ENCODE peak calls at places on chromosomes 2 and 18, in ten cellular contexts. M is heart left ventricle, E is gastrocnemius medialis, N is IMR-90, A is GM12878, R is HCT116, S is upper lobe of left lung, J is K562, K is HepG2, P is A549. D is an unnamed sample.

GRCh38 chr2:169082995-169083394 is 13.6 kb downstream of the DHRS9 start:
- ATAC-seq in P (no peak), E (no peak), A (peak), M (no peak), N (no peak), K (no peak), J (no peak), R (no peak), S (peak), D (no peak)

GRCh38 chr2:26189751-26190150 is 16.9 kb downstream of the GAREM2 start:
- ATAC-seq in S (no peak), K (no peak), J (no peak), R (no peak), A (no peak), N (no peak), M (no peak), P (no peak), E (no peak), D (no peak)

GRCh38 chr2:159153063-159153462 is 133.4 kb downstream of the WDSUB1 start:
- ATAC-seq in M (peak), P (no peak), A (no peak), R (no peak), S (no peak), N (no peak), E (no peak), J (no peak), K (no peak), D (no peak)

GRCh38 chr2:239145106-239145505 is 255.7 kb downstream of the HDAC4 start:
- ATAC-seq in M (no peak), J (no peak), K (peak), N (no peak), R (peak), A (no peak), P (peak), E (no peak), S (no peak), D (no peak)

GRCh38 chr2:233917146-233917545 is at the start of gene TRPM8:
- ATAC-seq in R (no peak), S (no peak), A (no peak), N (no peak), M (no peak), K (no peak), J (no peak), P (no peak), E (no peak), D (no peak)

GRCh38 chr2:156810094-156810493 is 373.9 kb downstream of the GPD2 start:
- ATAC-seq in M (no peak), S (no peak), E (no peak), P (no peak), N (no peak), A (no peak), K (no peak), J (no peak), R (no peak), D (no peak)

GRCh38 chr2:199979841-199980628 is 24.7 kb downstream of the MAIP1 start:
- ATAC-seq in J (peak), K (peak), R (peak), E (peak), P (peak), N (peak), M (peak), S (peak), A (peak), D (peak)

GRCh38 chr2:149258531-149258930 is 71.9 kb upstream of the LYPD6 start:
- ATAC-seq in N (no peak), M (no peak), E (no peak), P (no peak), K (no peak), R (peak), S (no peak), A (no peak), J (no peak), D (no peak)

GRCh38 chr2:30759481-30759880 is 47.8 kb downstream of the CAPN13 start:
- ATAC-seq in M (no peak), J (no peak), K (peak), P (no peak), E (no peak), S (no peak), R (no peak), N (no peak), A (no peak), D (no peak)

GRCh38 chr2:105557021-105557420 is 158.2 kb upstream of the FHL2 start:
- ATAC-seq in R (no peak), N (no peak), K (no peak), E (no peak), A (no peak), J (no peak), M (peak), S (peak), P (no peak), D (no peak)

GRCh38 chr2:207008105-207008990 is 69.0 kb downstream of the CPO start:
- ATAC-seq in P (peak), M (no peak), R (peak), J (no peak), A (no peak), S (no peak), N (no peak), K (no peak), E (no peak), D (no peak)

GRCh38 chr18:446941-447560 is 53.5 kb downstream of the COLEC12 start:
- ATAC-seq in E (no peak), K (no peak), R (no peak), A (no peak), J (no peak), P (no peak), M (peak), S (peak), N (peak), D (peak)

GRCh38 chr18:62768172-62768943 is 53.0 kb downstream of the PHLPP1 start:
- ATAC-seq in S (no peak), M (no peak), J (no peak), R (no peak), N (no peak), K (no peak), A (no peak), E (no peak), P (no peak), D (no peak)

GRCh38 chr2:74778381-74779371 is 55.3 kb upstream of the HK2 start:
- ATAC-seq in R (peak), J (peak), P (peak), N (peak), S (peak), M (no peak), K (peak), A (peak), E (no peak), D (peak)

GRCh38 chr18:53702480-53702879 is 522.0 kb downstream of the MBD2 start:
- ATAC-seq in J (no peak), K (no peak), R (no peak), N (no peak), M (no peak), E (no peak), P (no peak), S (no peak), A (no peak), D (no peak)

GRCh38 chr2:75238670-75239330 is 39.5 kb upstream of the TACR1 start:
- ATAC-seq in R (no peak), J (no peak), S (no peak), N (peak), P (peak), E (no peak), A (no peak), M (no peak), K (no peak), D (no peak)

GRCh38 chr2:143392358-143392757 is 263.1 kb downstream of the ARHGAP15 start:
- ATAC-seq in M (no peak), S (no peak), E (no peak), K (no peak), R (no peak), A (no peak), P (no peak), N (no peak), J (no peak), D (no peak)

GRCh38 chr2:20670315-20671035 is 3.5 kb downstream of the GDF7 start:
- ATAC-seq in M (no peak), S (no peak), R (no peak), N (no peak), K (no peak), J (no peak), A (no peak), P (no peak), E (no peak), D (no peak)

GRCh38 chr18:7370375-7370774 is 139.5 kb downstream of the LRRC30 start:
- ATAC-seq in J (no peak), E (peak), P (no peak), K (no peak), N (no peak), A (no peak), S (peak), M (peak), R (no peak), D (peak)

GRCh38 chr2:32993140-32993539 is 46.4 kb downstream of the LTBP1 start:
- ATAC-seq in A (no peak), P (no peak), J (no peak), S (no peak), R (no peak), M (no peak), K (no peak), E (no peak), N (no peak), D (no peak)

GRCh38 chr2:120749506-120750431 is 14.1 kb downstream of the GLI2 start:
- ATAC-seq in E (peak), R (no peak), A (no peak), N (peak), M (peak), P (peak), K (no peak), S (no peak), J (peak), D (no peak)

GRCh38 chr2:20447437-20448245 is 767 bp downstream of the RHOB start:
- ATAC-seq in A (no peak), P (peak), M (peak), R (peak), J (no peak), E (peak), S (peak), K (peak), N (peak), D (no peak)

GRCh38 chr18:32072321-32072720 is 19.4 kb upstream of the RNF138 start:
- ATAC-seq in R (no peak), J (peak), N (no peak), P (peak), E (no peak), S (no peak), K (no peak), M (no peak), A (peak), D (no peak)

GRCh38 chr18:3059272-3059671 is 46.3 kb upstream of the LPIN2 start:
- ATAC-seq in A (peak), P (no peak), M (no peak), R (no peak), J (no peak), S (no peak), E (no peak), K (no peak), N (no peak), D (no peak)

GRCh38 chr2:148546270-148546669 is 98.3 kb upstream of the EPC2 start:
- ATAC-seq in S (peak), R (no peak), K (no peak), N (no peak), E (no peak), J (no peak), P (no peak), M (no peak), A (no peak), D (no peak)

GRCh38 chr2:85765081-85765731 is 11.4 kb downstream of the ATOH8 start:
- ATAC-seq in A (no peak), M (no peak), K (no peak), N (no peak), P (no peak), E (no peak), J (no peak), R (no peak), S (no peak), D (no peak)

GRCh38 chr18:35968278-35968880 is 4.1 kb upstream of the RMP24 start:
- ATAC-seq in K (no peak), J (no peak), A (no peak), S (no peak), R (no peak), N (no peak), P (no peak), E (no peak), M (no peak), D (no peak)

GRCh38 chr18:3040881-3041280 is 27.9 kb upstream of the LPIN2 start:
- ATAC-seq in M (no peak), A (no peak), E (no peak), J (no peak), N (no peak), S (no peak), P (no peak), R (no peak), K (no peak), D (no peak)

GRCh38 chr2:20008703-20009102 is 3.8 kb downstream of the MATN3 start:
- ATAC-seq in A (no peak), J (no peak), M (no peak), S (no peak), K (peak), R (no peak), P (peak), E (no peak), N (no peak), D (no peak)

GRCh38 chr2:189534854-189535253 is 45.7 kb downstream of the SLC40A1 start:
- ATAC-seq in R (no peak), P (peak), J (no peak), S (peak), K (peak), E (peak), A (no peak), N (peak), M (peak), D (peak)

GRCh38 chr2:175168564-175168945 is 552 bp upstream of the ATF2 start:
- ATAC-seq in E (no peak), P (no peak), S (peak), J (peak), A (peak), R (peak), K (no peak), M (no peak), N (peak), D (no peak)
- TF ChIP-seq POLR2A in E (peak), P (peak), S (no peak), J (peak), A (no peak), R (no peak), K (peak), M (no peak), N (no peak), D (peak)

DNA sequence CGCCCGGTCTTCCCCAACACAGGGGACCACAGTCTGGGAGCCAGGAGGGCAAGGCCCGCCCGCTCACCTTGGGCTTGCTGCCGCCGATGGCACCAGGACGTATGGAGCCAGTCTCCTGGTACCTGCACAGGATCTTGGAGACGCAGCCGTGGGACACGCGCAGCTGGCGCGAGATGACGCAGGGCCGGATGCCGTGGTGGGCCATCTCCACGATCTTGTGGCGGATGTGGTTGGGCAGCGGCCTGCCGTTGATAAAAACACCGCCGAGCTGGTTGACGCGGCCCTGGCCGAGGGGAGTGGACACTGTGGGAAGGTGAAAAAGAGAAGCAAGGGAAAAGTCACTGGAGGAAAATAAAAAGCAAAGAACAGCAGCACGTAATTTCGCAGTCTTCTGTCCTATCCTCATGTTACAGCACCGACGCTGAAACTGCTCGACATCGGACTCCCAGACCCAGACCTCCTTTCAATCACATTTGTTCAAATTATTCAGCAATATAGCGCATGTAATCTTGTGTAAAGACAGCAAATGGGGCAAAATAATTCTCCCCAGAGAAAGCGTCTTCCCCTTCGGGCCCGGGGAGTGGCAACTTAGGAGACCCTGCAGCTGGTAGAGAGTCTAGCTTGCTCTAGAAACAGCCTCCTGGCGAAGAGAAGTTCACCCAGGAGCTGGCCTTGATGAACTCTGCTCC is 1.7 kb downstream of the PAX3 start:
- ATAC-seq in E (no peak), A (no peak), K (no peak), S (no peak), R (no peak), N (no peak), P (no peak), M (no peak), J (no peak), D (no peak)
- TF ChIP-seq POLR2A in E (no peak), A (no peak), K (no peak), S (no peak), R (no peak), N (no peak), P (no peak), M (no peak), J (no peak), D (no peak)

DNA sequence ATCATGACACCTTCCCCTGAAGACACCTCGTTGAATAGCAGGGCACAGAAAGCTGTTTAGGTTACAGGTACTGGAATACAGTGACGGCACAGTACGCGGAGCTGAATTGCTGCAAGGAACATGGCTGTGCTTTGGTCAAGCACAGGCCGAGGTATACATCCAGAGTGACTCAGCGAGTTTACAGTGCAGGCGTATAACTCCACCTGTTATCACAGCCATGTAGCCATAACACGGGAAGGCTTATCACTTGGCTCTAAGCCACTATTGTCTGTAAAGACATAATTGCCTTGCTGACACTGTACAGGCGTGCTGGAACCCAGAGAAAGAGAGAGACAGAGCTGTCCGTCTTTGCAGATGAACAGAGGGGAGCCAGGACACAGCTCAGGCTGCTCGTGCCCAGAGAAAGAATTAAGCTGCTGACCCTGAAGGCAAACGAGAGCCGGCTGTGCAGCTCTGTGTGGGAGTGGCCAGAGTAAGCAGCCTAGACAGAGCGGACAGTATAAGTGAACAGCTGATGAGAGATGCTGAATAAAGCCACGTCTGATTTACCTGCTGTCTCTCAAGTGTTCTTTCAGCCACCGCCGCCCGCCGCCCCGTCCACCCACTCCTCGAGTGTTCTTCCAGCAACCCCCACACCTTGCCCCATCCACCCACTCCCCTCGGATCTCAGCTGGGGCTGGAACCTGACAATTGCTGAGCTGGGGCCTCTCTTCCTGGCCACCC is 87.3 kb upstream of the PPP1CB start:
- ATAC-seq in K (peak), R (no peak), M (peak), S (peak), E (no peak), N (peak), A (no peak), P (peak), J (peak), D (peak)
- TF ChIP-seq POLR2A in K (no peak), R (no peak), M (no peak), S (no peak), E (no peak), N (no peak), A (no peak), P (no peak), J (no peak), D (peak)

GRCh38 chr2:151262629-151263028 is 966 bp upstream of the RBM43 start:
- ATAC-seq in M (no peak), P (no peak), A (no peak), R (no peak), J (no peak), S (no peak), N (no peak), K (no peak), E (no peak), D (no peak)

GRCh38 chr2:151260492-151261239 is 997 bp downstream of the RBM43 start:
- ATAC-seq in M (peak), A (no peak), P (no peak), J (peak), R (no peak), K (no peak), E (peak), S (no peak), N (no peak), D (no peak)

GRCh38 chr2:151261977-151262291 is 271 bp upstream of the RBM43 start:
- ATAC-seq in R (no peak), K (no peak), S (no peak), N (no peak), M (no peak), A (no peak), J (no peak), P (no peak), E (no peak), D (no peak)

GRCh38 chr2:151264157-151264835 is 2.6 kb upstream of the RBM43 start:
- ATAC-seq in M (no peak), R (no peak), A (no peak), J (no peak), S (no peak), E (no peak), N (no peak), P (no peak), K (peak), D (no peak)

GRCh38 chr2:151261240-151261976 is at the start of gene RBM43:
- ATAC-seq in J (peak), M (peak), P (peak), A (peak), E (peak), N (peak), R (peak), K (peak), S (peak), D (peak)
- TF ChIP-seq POLR2A in J (peak), M (no peak), P (peak), A (peak), E (no peak), N (peak), R (no peak), K (peak), S (no peak), D (no peak)

DNA sequence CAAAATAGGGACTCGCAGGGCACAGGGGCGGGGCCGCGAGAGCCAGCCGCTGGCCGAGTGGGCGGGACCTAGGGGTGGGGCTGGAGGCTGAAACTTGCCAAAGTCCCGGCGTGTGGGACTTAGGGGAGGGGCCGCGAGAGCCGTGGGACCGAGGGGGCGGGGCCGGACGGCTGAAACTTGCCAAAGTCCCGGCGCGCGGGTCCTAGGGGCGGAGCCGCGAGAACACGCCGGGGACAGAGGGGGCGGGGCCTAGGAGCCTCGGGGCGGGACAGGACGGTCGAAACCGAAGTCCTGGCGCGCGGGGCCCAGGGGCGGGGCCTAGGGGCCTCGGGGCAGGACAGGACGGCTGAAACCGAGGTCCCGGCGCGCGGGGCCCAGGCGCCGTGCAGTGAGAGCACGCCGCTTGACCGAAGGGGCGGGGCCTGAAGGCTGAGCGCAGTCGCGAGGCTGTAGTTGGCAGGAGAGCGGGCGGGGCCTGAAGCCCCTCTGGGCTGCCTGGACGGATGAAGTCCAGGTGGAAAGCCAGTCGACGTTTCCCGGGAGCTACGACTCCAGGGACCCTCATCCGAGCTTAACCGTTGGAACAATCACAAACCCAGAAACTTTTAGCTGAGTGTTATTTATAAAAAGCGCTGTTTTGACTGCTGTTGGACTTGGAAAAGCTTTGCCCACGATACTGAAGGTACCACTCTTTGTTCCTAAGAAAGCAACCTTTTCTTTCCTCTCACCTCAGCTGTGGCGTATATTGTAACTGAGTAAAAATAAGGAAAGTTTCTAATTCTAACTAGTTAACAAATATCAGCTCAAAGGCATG is 475 bp upstream of the BARD1 start:
- ATAC-seq in R (peak), E (peak), P (peak), J (peak), A (peak), M (peak), N (peak), S (peak), K (peak), D (peak)
- TF ChIP-seq POLR2A in R (no peak), E (no peak), P (peak), J (peak), A (peak), M (no peak), N (no peak), S (no peak), K (peak), D (peak)

GRCh38 chr18:74683573-74683972 is 85.9 kb downstream of the ZNF407 start:
- ATAC-seq in R (no peak), S (no peak), K (no peak), J (no peak), E (no peak), N (no peak), M (no peak), A (no peak), P (no peak), D (no peak)
- TF ChIP-seq POLR2A in R (no peak), S (no peak), K (no peak), J (no peak), E (no peak), N (no peak), M (no peak), A (no peak), P (no peak), D (no peak)

GRCh38 chr2:140880573-140880972 is 1250.2 kb downstream of the LRP1B start:
- ATAC-seq in K (no peak), S (no peak), J (no peak), M (no peak), R (no peak), N (peak), P (no peak), A (no peak), E (no peak), D (no peak)
- TF ChIP-seq POLR2A in K (no peak), S (no peak), J (no peak), M (no peak), R (no peak), N (no peak), P (no peak), A (no peak), E (no peak), D (no peak)

GRCh38 chr2:101473911-101474751 is 781 bp downstream of the RFX8 start:
- ATAC-seq in P (peak), S (peak), N (peak), K (peak), A (peak), R (no peak), J (no peak), M (peak), E (peak), D (peak)
- TF ChIP-seq POLR2A in P (no peak), S (no peak), N (no peak), K (no peak), A (no peak), R (no peak), J (no peak), M (no peak), E (no peak), D (peak)